ENCODE peak calls at places on chromosomes 5 and 9, in four cellular contexts. H is activated CD8-positive, alpha-beta memory T cell treated with anti-CD3 and anti-CD28 coated beads, Interleukin-2, amount 50 U/mL, for 48 hours; Q is right cardiac atrium; V is left kidney. E is an unnamed sample.

GRCh38 chr9:132404228-132404881 is 2.3 kb downstream of the TTF1 start:
- DNase-seq in V (no peak), H (no peak), Q (no peak), E (no peak)

GRCh38 chr9:137453643-137454081 is 5.5 kb downstream of the NSMF start:
- DNase-seq in V (peak), Q (peak), H (peak), E (peak)

GRCh38 chr5:54738118-54738972 is 220.8 kb downstream of the SNX18 start:
- DNase-seq in H (no peak), Q (peak), V (no peak), E (peak)

GRCh38 chr5:107147584-107147983 is 523.2 kb downstream of the EFNA5 start:
- DNase-seq in H (no peak), Q (no peak), V (no peak), E (no peak)

GRCh38 chr5:96014395-96014794 is 52.7 kb upstream of the ELL2 start:
- DNase-seq in V (no peak), Q (no peak), H (no peak), E (no peak)

GRCh38 chr9:98790601-98791146 is 5.7 kb downstream of the ANKS6 start:
- DNase-seq in H (no peak), Q (peak), V (no peak), E (no peak)

GRCh38 chr5:135208555-135209494 is 174.8 kb upstream of the PITX1 start:
- DNase-seq in Q (peak), H (peak), V (peak), E (no peak)

GRCh38 chr5:78757269-78758053 is 108.9 kb upstream of the LHFPL2 start:
- DNase-seq in Q (no peak), V (no peak), H (no peak), E (peak)

GRCh38 chr9:14087576-14087975 is 226.4 kb downstream of the NFIB start:
- DNase-seq in H (no peak), Q (no peak), V (no peak), E (no peak)